ENCODE peak calls at places on chromosome 7, in five cellular contexts. W is heart right ventricle; N is CD8-positive, alpha-beta memory T cell; V is stomach; J is A673. B is an unnamed sample. For H3K36me3, the result is how much of the 10 kb centered on the place peaks cover.

GRCh38 chr7:90723866-90724265 is 127.7 kb downstream of the CDK14 start:
- DNase-seq in V (no peak), W (no peak), J (no peak), N (no peak), B (no peak)

GRCh38 chr7:20440472-20441105 is 109.9 kb downstream of the ITGB8 start:
- DNase-seq in J (peak), W (no peak), N (no peak), V (peak), B (no peak)

GRCh38 chr7:19621740-19622139 is 87.1 kb downstream of the POLR1F start:
- DNase-seq in V (no peak), W (no peak), N (no peak), J (no peak), B (no peak)

GRCh38 chr7:17497136-17497535 is 198.7 kb downstream of the AHR start:
- DNase-seq in N (no peak), J (no peak), V (no peak), W (no peak), B (no peak)

GRCh38 chr7:45176886-45177731 is 19.5 kb downstream of the RAMP3 start:
- DNase-seq in J (no peak), W (no peak), N (no peak), V (no peak), B (no peak)

GRCh38 chr7:114212753-114213439 is 201.7 kb upstream of the FOXP2 start:
- DNase-seq in V (no peak), J (no peak), N (no peak), W (no peak), B (no peak)

GRCh38 chr7:80218723-80219122 is 84.1 kb downstream of the GNAI1 start:
- DNase-seq in N (no peak), V (no peak), J (no peak), W (no peak), B (no peak)

GRCh38 chr7:94276797-94277196 is 117.9 kb upstream of the COL1A2 start:
- DNase-seq in W (no peak), N (no peak), V (no peak), J (peak), B (no peak)

GRCh38 chr7:18960735-18961134 is 156.7 kb downstream of the TWIST1 start:
- DNase-seq in J (peak), W (no peak), N (no peak), V (no peak), B (no peak)

GRCh38 chr7:142438235-142438922 is 180.5 kb upstream of the PRSS58 start:
- DNase-seq in N (no peak), V (no peak), W (no peak), J (peak), B (peak)

GRCh38 chr7:96009162-96009561 is 236.8 kb downstream of the DYNC1I1 start:
- DNase-seq in N (no peak), W (no peak), J (no peak), V (no peak), B (no peak)

GRCh38 chr7:105711726-105712402 is 130.6 kb upstream of the EFCAB10 start:
- DNase-seq in N (no peak), J (no peak), W (no peak), V (no peak), B (no peak)

GRCh38 chr7:124649397-124650029 is 116.1 kb downstream of the GPR37 start:
- DNase-seq in V (no peak), N (no peak), W (no peak), J (peak), B (no peak)

GRCh38 chr7:47183896-47184629 is 397.8 kb downstream of the TNS3 start:
- DNase-seq in V (no peak), W (no peak), J (no peak), N (no peak), B (no peak)

GRCh38 chr7:98958968-98959367 is 80.6 kb downstream of the TRRAP start:
- DNase-seq in W (no peak), J (no peak), V (no peak), N (no peak), B (no peak)

GRCh38 chr7:98964596-98964995 is 86.3 kb downstream of the TRRAP start:
- DNase-seq in N (no peak), J (no peak), V (no peak), W (no peak), B (no peak)

GRCh38 chr7:98957766-98958165 is 79.4 kb downstream of the TRRAP start:
- DNase-seq in J (no peak), V (no peak), W (no peak), N (no peak), B (no peak)

GRCh38 chr7:98968621-98969020 is 90.3 kb downstream of the TRRAP start:
- DNase-seq in W (no peak), N (no peak), J (no peak), V (no peak), B (no peak)

DNA sequence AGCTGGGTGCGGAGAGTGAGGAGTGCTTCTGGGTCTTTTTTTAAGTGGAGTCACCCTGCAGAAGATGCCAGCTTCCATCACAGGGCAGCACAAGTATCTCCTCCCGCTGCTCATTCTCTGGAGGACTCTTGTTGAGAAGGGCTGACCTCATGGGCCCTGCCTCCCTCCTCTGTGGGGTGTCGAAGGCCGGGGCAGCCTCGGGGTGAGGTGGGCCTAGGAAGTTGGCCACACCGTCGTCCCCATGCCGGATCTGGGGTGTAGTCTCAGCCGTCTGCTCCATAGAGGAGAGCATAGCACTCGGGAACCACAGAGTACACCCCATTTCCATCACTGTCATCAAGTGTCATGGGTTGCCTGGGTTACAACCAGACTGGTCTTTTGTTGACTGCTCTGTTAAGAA is 85.0 kb downstream of the TRRAP start:
- DNase-seq in W (no peak), V (no peak), N (no peak), J (no peak), B (no peak)
- H3K36me3 ChIP-seq in W (half or more), V (half or more), N (under half), J (half or more), B (half or more)

GRCh38 chr7:139362981-139363380 is 3.3 kb downstream of the LUC7L2 start:
- DNase-seq in J (no peak), N (no peak), V (no peak), W (no peak), B (no peak)

GRCh38 chr7:139367438-139368155 is 7.9 kb downstream of the LUC7L2 start:
- DNase-seq in J (no peak), W (no peak), N (no peak), V (no peak), B (no peak)

GRCh38 chr7:139370301-139370942 is 10.7 kb downstream of the LUC7L2 start:
- DNase-seq in V (no peak), W (no peak), N (no peak), J (no peak), B (no peak)

GRCh38 chr7:139365336-139365735 is 5.6 kb downstream of the LUC7L2 start:
- DNase-seq in V (no peak), W (no peak), N (no peak), J (no peak), B (no peak)

DNA sequence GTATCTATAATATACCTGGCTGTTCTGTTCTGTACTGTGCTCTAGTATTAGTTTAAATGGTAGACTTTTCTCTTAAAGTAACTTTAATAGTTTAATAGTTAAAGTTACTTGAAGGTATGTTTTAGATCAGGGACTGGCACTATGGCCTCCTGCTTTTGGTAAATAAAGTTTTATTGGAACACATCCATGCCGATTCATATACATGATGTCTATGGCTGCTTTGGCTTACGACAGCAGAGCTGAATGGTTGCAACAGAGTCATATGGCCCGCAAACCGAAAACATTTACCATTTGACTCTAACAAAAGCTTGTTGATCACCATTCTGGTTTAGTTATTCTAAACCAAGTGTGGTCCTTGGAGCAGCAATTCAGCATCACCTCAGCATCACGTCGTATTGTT is 6.7 kb downstream of the LUC7L2 start:
- DNase-seq in V (no peak), J (no peak), N (no peak), W (no peak), B (no peak)
- H3K36me3 ChIP-seq in V (under half), J (under half), N (under half), W (under half), B (under half)

GRCh38 chr7:130896051-130896881 is 162.3 kb upstream of the KLF14 start:
- DNase-seq in W (no peak), J (peak), V (no peak), N (no peak), B (no peak)

GRCh38 chr7:130895006-130895750 is 161.2 kb upstream of the KLF14 start:
- DNase-seq in N (no peak), W (no peak), V (no peak), J (no peak), B (no peak)

GRCh38 chr7:130896898-130897514 is 163.0 kb upstream of the KLF14 start:
- DNase-seq in V (peak), N (peak), W (peak), J (peak), B (peak)

GRCh38 chr7:130893441-130893894 is 159.5 kb upstream of the KLF14 start:
- DNase-seq in J (no peak), W (no peak), V (no peak), N (no peak), B (no peak)

DNA sequence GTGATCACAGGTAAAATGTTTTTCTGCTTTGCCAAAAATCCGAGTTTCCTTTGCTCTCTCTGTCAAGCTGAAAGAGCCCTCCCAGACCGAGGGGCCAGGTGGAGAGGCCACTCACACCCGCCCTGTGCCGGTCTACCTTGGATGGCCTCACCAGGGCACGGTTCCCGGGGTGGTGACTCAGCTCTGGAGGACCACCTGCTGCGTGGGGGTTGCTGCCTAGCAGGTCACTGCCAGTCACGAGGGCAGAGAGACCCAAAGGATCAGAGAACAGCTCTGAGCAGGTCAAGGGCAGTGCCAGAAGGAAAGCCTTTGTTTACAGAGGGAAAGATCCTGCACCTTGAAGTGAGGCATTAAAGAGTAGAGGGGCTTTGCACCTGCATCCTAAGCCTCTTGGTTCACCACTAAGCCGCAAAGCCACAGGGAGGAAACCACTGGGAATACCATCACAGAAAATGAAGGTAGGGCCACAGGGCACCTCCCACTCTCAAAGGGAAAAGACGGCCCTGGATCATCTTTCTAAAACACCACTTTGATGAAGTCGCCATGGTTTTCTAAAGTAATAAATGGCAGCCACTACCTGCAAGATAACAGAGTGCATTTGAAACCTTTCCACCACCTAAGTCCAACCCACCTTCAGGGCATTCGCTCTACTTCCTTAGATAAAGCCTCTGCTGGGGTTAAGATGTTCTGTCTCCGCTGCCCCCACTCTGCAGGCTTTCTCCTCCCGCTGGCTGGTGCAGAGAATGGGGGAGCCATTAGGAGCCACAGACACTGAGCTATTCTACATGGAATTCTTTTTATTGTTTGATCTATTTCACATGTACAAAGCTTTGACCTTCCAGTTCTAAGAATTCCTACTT is 160.4 kb upstream of the KLF14 start:
- DNase-seq in J (peak), W (peak), N (no peak), V (peak), B (peak)
- H3K36me3 ChIP-seq in J (half or more), W (under half), N (under half), V (half or more), B (half or more)

GRCh38 chr7:134899729-134900128 is 86.6 kb upstream of the AGBL3 start:
- DNase-seq in J (no peak), W (no peak), V (no peak), N (no peak), B (no peak)
- H3K36me3 ChIP-seq in J (under half), W (under half), V (under half), N (under half), B (under half)

DNA sequence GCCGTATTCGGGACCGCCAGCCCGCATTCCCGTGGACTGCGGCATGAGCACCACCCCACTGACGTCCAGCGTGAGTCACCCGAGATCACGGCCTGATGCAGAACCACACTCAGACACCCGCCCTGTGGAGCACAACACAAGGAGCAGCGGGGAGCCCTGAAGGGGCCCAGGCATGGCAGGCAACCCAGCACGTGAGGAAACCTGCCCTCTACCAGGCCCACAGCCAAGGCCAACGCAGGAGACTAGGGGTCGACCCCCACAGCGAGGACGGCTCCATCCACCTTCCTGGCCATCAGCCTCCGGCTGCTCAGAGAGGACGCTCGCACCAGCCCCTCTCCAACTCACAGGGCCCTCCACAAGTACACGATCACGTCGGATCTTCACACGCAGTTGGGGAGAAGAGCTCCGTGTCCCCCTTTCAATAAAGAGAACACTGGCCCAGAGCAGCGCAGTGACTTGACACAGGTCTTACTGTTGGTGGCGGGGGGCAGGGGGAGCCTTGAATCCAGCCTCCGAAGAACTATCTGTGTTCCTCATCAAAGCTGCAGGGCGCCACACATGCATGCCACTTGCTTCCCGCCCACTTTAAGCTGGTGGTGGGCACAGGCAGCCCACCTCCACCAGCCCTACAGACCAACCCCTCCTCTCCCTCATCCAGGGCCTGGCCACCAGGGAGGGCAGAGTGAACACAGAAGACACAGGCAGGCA is 22.0 kb downstream of the MAD1L1 start:
- DNase-seq in N (no peak), V (no peak), W (no peak), J (no peak), B (peak)
- H3K36me3 ChIP-seq in N (under half), V (half or more), W (half or more), J (under half), B (under half)

GRCh38 chr7:100360102-100360607 is 2.2 kb downstream of the PILRB start:
- DNase-seq in J (no peak), N (no peak), W (no peak), V (no peak), B (no peak)

GRCh38 chr7:100356416-100357068 is 1.4 kb upstream of the PILRB start:
- DNase-seq in V (no peak), J (no peak), W (no peak), N (no peak), B (no peak)

GRCh38 chr7:100357131-100357561 is 771 bp upstream of the PILRB start:
- DNase-seq in J (no peak), W (no peak), V (no peak), N (no peak), B (peak)

GRCh38 chr7:100358857-100359212 is 918 bp downstream of the PILRB start:
- DNase-seq in N (no peak), W (no peak), V (no peak), J (no peak), B (peak)

DNA sequence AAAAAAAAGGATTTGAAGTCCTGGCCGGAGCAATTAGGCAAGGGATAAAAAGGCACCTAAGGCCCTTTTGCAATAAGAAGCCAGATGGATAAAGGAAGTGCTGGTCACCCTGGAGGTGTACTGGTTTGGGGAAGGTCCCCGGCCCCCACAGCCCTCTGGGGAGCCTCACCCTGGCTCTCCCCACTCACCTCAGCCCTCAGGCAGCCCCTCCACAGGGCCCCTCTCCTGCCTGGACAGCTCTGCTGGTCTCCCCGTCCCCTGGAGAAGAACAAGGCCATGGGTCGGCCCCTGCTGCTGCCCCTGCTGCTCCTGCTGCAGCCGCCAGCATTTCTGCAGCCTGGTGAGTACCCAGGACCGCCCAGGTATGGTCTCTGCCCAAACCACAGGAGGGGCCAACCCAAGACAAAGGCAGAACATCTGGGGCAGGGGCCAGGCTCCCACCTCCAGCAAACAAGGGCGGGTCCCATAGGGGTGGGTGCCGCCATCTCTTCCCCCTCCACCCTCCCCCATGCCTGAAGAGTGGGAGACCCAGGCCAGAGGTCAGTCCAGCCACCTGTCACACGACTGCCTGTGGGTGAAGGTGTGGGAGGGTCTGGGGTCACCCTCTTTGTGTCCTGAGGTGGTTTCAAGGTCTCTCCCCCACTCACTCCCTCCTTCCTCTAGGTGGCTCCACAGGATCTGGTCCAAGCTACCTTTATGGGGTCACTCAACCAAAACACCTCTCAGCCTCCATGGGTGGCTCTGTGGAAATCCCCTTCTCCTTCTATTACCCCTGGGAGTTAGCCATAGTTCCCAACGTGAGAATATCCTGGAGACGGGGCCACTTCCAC is at the start of gene PILRB:
- DNase-seq in J (no peak), W (no peak), V (no peak), N (no peak), B (no peak)
- H3K36me3 ChIP-seq in J (half or more), W (half or more), V (half or more), N (half or more), B (half or more)

GRCh38 chr7:731440-732085 is 4.5 kb upstream of the PRKAR1B start:
- DNase-seq in W (no peak), N (no peak), V (no peak), J (no peak), B (peak)
- H3K36me3 ChIP-seq in W (under half), N (under half), V (under half), J (under half), B (under half)

GRCh38 chr7:100100420-100101015 is 679 bp downstream of the MCM7 start:
- DNase-seq in V (peak), J (peak), W (peak), N (peak), B (peak)
- H3K36me3 ChIP-seq in V (half or more), J (half or more), W (half or more), N (under half), B (half or more)

GRCh38 chr7:103325744-103326143 is 18.8 kb downstream of the DNAJC2 start:
- DNase-seq in W (no peak), V (no peak), J (no peak), N (no peak), B (no peak)
- H3K36me3 ChIP-seq in W (half or more), V (half or more), J (half or more), N (under half), B (under half)

DNA sequence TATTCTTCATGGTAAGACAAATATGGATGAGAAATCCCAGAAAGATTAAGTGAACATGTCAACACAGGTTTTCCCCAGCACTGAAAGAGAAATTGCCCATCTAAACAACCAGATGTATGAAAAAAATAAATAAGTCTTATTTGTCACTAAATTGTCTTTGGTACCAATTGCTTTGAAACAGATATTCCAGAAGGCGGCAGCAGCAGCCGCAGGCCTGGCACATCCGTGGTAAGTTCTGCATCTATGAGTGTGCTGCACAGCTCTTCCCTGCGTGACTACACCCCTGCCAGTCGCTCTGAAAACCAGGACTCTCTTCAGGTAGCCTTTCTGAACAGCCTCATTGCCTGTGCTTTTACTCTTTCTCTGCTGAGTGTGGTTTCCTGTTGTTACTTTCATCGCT is 49.7 kb upstream of the GATAD1 start:
- DNase-seq in V (no peak), J (no peak), N (no peak), W (no peak), B (no peak)
- H3K36me3 ChIP-seq in V (half or more), J (under half), N (under half), W (half or more), B (under half)